ENCODE peak calls at places on chromosomes 11 and 22, in four cellular contexts. One of them, this sample, is unnamed.
A peak's percentile ranks its signal among the peaks of the same experiment; 100 is the strongest.

GRCh38 chr11:96113100-96113710 is 189.3 kb upstream of the MTMR2 start:
- DNase-seq in body of pancreas: no peak
- DNase-seq in stimulated activated CD8-positive, alpha-beta memory T cell treated with anti-CD3 and anti-CD28 coated beads, Interleukin-7, amount 100 ng/mL, for 1 hour: no peak
- DNase-seq in skeletal muscle cell: no peak
- DNase-seq in this sample: no peak

GRCh38 chr11:93288079-93288478 is 42.5 kb upstream of the DEUP1 start:
- DNase-seq in body of pancreas: peak; percentile 36
- DNase-seq in skeletal muscle cell: no peak
- DNase-seq in stimulated activated CD8-positive, alpha-beta memory T cell treated with anti-CD3 and anti-CD28 coated beads, Interleukin-7, amount 100 ng/mL, for 1 hour: no peak
- DNase-seq in this sample: no peak

GRCh38 chr11:62559204-62559603 is 12.6 kb upstream of the AHNAK start:
- DNase-seq in stimulated activated CD8-positive, alpha-beta memory T cell treated with anti-CD3 and anti-CD28 coated beads, Interleukin-7, amount 100 ng/mL, for 1 hour: no peak
- DNase-seq in skeletal muscle cell: no peak
- DNase-seq in body of pancreas: no peak
- DNase-seq in this sample: no peak

GRCh38 chr22:20137671-20138416 is 6.2 kb downstream of the ZDHHC8 start:
- DNase-seq in stimulated activated CD8-positive, alpha-beta memory T cell treated with anti-CD3 and anti-CD28 coated beads, Interleukin-7, amount 100 ng/mL, for 1 hour: no peak
- DNase-seq in body of pancreas: no peak
- DNase-seq in skeletal muscle cell: no peak
- DNase-seq in this sample: no peak

GRCh38 chr22:19846620-19847344 is 7.9 kb downstream of the GNB1L start:
- DNase-seq in body of pancreas: no peak
- DNase-seq in stimulated activated CD8-positive, alpha-beta memory T cell treated with anti-CD3 and anti-CD28 coated beads, Interleukin-7, amount 100 ng/mL, for 1 hour: no peak
- DNase-seq in skeletal muscle cell: no peak
- DNase-seq in this sample: no peak

GRCh38 chr11:103959279-103959930 is 77.0 kb upstream of the DDI1 start:
- DNase-seq in skeletal muscle cell: peak; percentile 64
- DNase-seq in stimulated activated CD8-positive, alpha-beta memory T cell treated with anti-CD3 and anti-CD28 coated beads, Interleukin-7, amount 100 ng/mL, for 1 hour: no peak
- DNase-seq in body of pancreas: no peak
- DNase-seq in this sample: no peak

GRCh38 chr22:39524089-39524752 is 3.9 kb downstream of the ATF4 start:
- DNase-seq in body of pancreas: no peak
- DNase-seq in skeletal muscle cell: no peak
- DNase-seq in stimulated activated CD8-positive, alpha-beta memory T cell treated with anti-CD3 and anti-CD28 coated beads, Interleukin-7, amount 100 ng/mL, for 1 hour: no peak
- DNase-seq in this sample: no peak

GRCh38 chr11:1049431-1049891 is 12.9 kb upstream of the MUC6 start:
- DNase-seq in skeletal muscle cell: no peak
- DNase-seq in body of pancreas: peak; percentile 43
- DNase-seq in stimulated activated CD8-positive, alpha-beta memory T cell treated with anti-CD3 and anti-CD28 coated beads, Interleukin-7, amount 100 ng/mL, for 1 hour: no peak
- DNase-seq in this sample: no peak

GRCh38 chr22:36921309-36922096 is 8.1 kb downstream of the CSF2RB start:
- DNase-seq in body of pancreas: no peak
- DNase-seq in stimulated activated CD8-positive, alpha-beta memory T cell treated with anti-CD3 and anti-CD28 coated beads, Interleukin-7, amount 100 ng/mL, for 1 hour: no peak
- DNase-seq in skeletal muscle cell: no peak
- DNase-seq in this sample: no peak

GRCh38 chr11:114340311-114341131 is 44.3 kb downstream of the NNMT start:
- DNase-seq in body of pancreas: peak; percentile 56
- DNase-seq in stimulated activated CD8-positive, alpha-beta memory T cell treated with anti-CD3 and anti-CD28 coated beads, Interleukin-7, amount 100 ng/mL, for 1 hour: no peak
- DNase-seq in skeletal muscle cell: peak; percentile 47
- DNase-seq in this sample: peak; percentile 77

GRCh38 chr11:73152861-73153483 is 10.9 kb upstream of the FCHSD2 start:
- DNase-seq in skeletal muscle cell: no peak
- DNase-seq in stimulated activated CD8-positive, alpha-beta memory T cell treated with anti-CD3 and anti-CD28 coated beads, Interleukin-7, amount 100 ng/mL, for 1 hour: no peak
- DNase-seq in body of pancreas: no peak
- DNase-seq in this sample: no peak

GRCh38 chr11:120108154-120108784 is 29.6 kb downstream of the TRIM29 start:
- DNase-seq in body of pancreas: peak; percentile 80
- DNase-seq in skeletal muscle cell: peak; percentile 8
- DNase-seq in stimulated activated CD8-positive, alpha-beta memory T cell treated with anti-CD3 and anti-CD28 coated beads, Interleukin-7, amount 100 ng/mL, for 1 hour: no peak
- DNase-seq in this sample: no peak

GRCh38 chr11:93287434-93287833 is 43.1 kb upstream of the DEUP1 start:
- DNase-seq in stimulated activated CD8-positive, alpha-beta memory T cell treated with anti-CD3 and anti-CD28 coated beads, Interleukin-7, amount 100 ng/mL, for 1 hour: no peak
- DNase-seq in skeletal muscle cell: no peak
- DNase-seq in body of pancreas: no peak
- DNase-seq in this sample: no peak

GRCh38 chr11:8839957-8840945 is 70.7 kb upstream of the AKIP1 start:
- DNase-seq in body of pancreas: peak; percentile 65
- DNase-seq in skeletal muscle cell: no peak
- DNase-seq in stimulated activated CD8-positive, alpha-beta memory T cell treated with anti-CD3 and anti-CD28 coated beads, Interleukin-7, amount 100 ng/mL, for 1 hour: no peak
- DNase-seq in this sample: no peak